ENCODE peak calls at places on chromosome 20, in six cellular contexts. B is fibroblast of lung, C is left lung, U is tibial nerve, G is SW 1271, R is NCI-H524. E is an unnamed sample.

GRCh38 chr20:64166712-64167615 is 2.7 kb downstream of the MYT1 start:
- DNase-seq in B (no peak), U (no peak), G (no peak), R (no peak), C (no peak), E (no peak)

GRCh38 chr20:44258226-44258890 is 11.2 kb downstream of the GDAP1L1 start:
- DNase-seq in G (no peak), C (no peak), R (no peak), B (no peak), U (no peak), E (no peak)

GRCh38 chr20:48777821-48778220 is 50.0 kb downstream of the PREX1 start:
- DNase-seq in C (no peak), U (no peak), B (no peak), R (no peak), G (no peak), E (no peak)

GRCh38 chr20:4997207-4997606 is 4.1 kb downstream of the SLC23A2 start:
- DNase-seq in R (no peak), G (no peak), C (no peak), U (no peak), B (peak; percentile 44), E (no peak)

GRCh38 chr20:54681869-54682268 is 206.5 kb downstream of the DOK5 start:
- DNase-seq in C (no peak), R (no peak), U (no peak), G (no peak), B (no peak), E (no peak)

GRCh38 chr20:52481443-52481842 is 289.9 kb upstream of the ZFP64 start:
- DNase-seq in G (no peak), B (no peak), U (no peak), R (no peak), C (no peak), E (no peak)

GRCh38 chr20:63979549-63980316 is at the start of gene SAMD10:
- DNase-seq in C (peak; percentile 77), G (peak; percentile 25), R (peak; percentile 30), U (no peak), B (peak; percentile 47), E (peak; percentile 66)

GRCh38 chr20:61719691-61720347 is 345.9 kb downstream of the TAF4 start:
- DNase-seq in R (no peak), C (peak; percentile 64), U (no peak), G (no peak), B (peak; percentile 7), E (peak; percentile 65)

GRCh38 chr20:2249935-2250334 is 45.9 kb upstream of the TGM3 start:
- DNase-seq in C (no peak), B (no peak), U (no peak), G (no peak), R (no peak), E (no peak)

GRCh38 chr20:37721751-37722150 is 27.9 kb downstream of the CTNNBL1 start:
- DNase-seq in B (no peak), G (no peak), U (no peak), R (no peak), C (no peak), E (no peak)

GRCh38 chr20:31602779-31603441 is 2.2 kb upstream of the ID1 start:
- DNase-seq in R (no peak), U (no peak), B (peak; percentile 93), C (no peak), G (peak; percentile 89), E (peak; percentile 21)

GRCh38 chr20:32333988-32334885 is 23.9 kb upstream of the ASXL1 start:
- DNase-seq in R (no peak), G (no peak), C (peak; percentile 87), B (peak; percentile 8), U (no peak), E (peak; percentile 32)

GRCh38 chr20:24149175-24149574 is 160.6 kb upstream of the GGTLC1 start:
- DNase-seq in C (no peak), B (no peak), R (no peak), G (no peak), U (no peak), E (no peak)

GRCh38 chr20:5745416-5745968 is 4.7 kb upstream of the SHLD1 start:
- DNase-seq in R (no peak), U (no peak), C (no peak), B (no peak), G (no peak), E (no peak)

GRCh38 chr20:63359937-63360849 is 956 bp downstream of the CHRNA4 start:
- DNase-seq in B (no peak), R (no peak), U (no peak), C (peak; percentile 65), G (no peak), E (no peak)

GRCh38 chr20:13953227-13953626 is 37.2 kb downstream of the SEL1L2 start:
- DNase-seq in G (no peak), B (no peak), R (no peak), C (no peak), U (no peak), E (no peak)

GRCh38 chr20:31637660-31638059 is at the start of gene COX4I2:
- DNase-seq in B (no peak), U (no peak), R (no peak), C (peak; percentile 77), G (no peak), E (no peak)

GRCh38 chr20:1465470-1466210 is 1.0 kb downstream of the NSFL1C start:
- DNase-seq in C (no peak), R (no peak), G (no peak), B (peak; percentile 55), U (no peak), E (no peak)

GRCh38 chr20:41038149-41038877 is 9.7 kb downstream of the TOP1 start:
- DNase-seq in C (no peak), R (no peak), G (no peak), U (no peak), B (no peak), E (no peak)

GRCh38 chr20:24993337-24994185 is 1.0 kb upstream of the APMAP start:
- DNase-seq in U (no peak), G (peak; percentile 66), B (peak; percentile 36), R (no peak), C (no peak), E (no peak)

GRCh38 chr20:62808211-62808865 is 3.7 kb downstream of the OGFR start:
- DNase-seq in U (peak; percentile 57), G (peak; percentile 46), C (peak; percentile 94), B (no peak), R (no peak), E (peak; percentile 54)

GRCh38 chr20:42530855-42531674 is 658.6 kb downstream of the PTPRT start:
- DNase-seq in U (no peak), B (no peak), C (no peak), G (peak; percentile 9), R (peak; percentile 40), E (no peak)

GRCh38 chr20:57480444-57481152 is 44.3 kb downstream of the CTCFL start:
- DNase-seq in B (no peak), R (no peak), C (no peak), G (no peak), U (no peak), E (peak; percentile 55)

GRCh38 chr20:51199920-51200319 is 177.0 kb upstream of the KCNG1 start:
- DNase-seq in U (no peak), G (no peak), C (no peak), B (no peak), R (no peak), E (no peak)

GRCh38 chr20:58084966-58085365 is 143.5 kb downstream of the ANKRD60 start:
- DNase-seq in U (no peak), R (no peak), B (no peak), C (no peak), G (no peak), E (no peak)

GRCh38 chr20:32477594-32478512 is 107.3 kb downstream of the NOL4L start:
- DNase-seq in G (no peak), U (no peak), R (no peak), C (peak; percentile 71), B (no peak), E (no peak)

GRCh38 chr20:3710703-3711417 is 1.5 kb downstream of the SIGLEC1 start:
- DNase-seq in G (peak; percentile 34), U (peak; percentile 68), C (peak; percentile 93), R (peak; percentile 24), B (peak; percentile 20), E (peak; percentile 73)

GRCh38 chr20:23105193-23105592 is 19.1 kb upstream of the CD93 start:
- DNase-seq in U (no peak), B (no peak), C (no peak), G (no peak), R (no peak), E (no peak)